ENCODE peak calls at places on chromosomes 12 and 14, in six cellular contexts. U is HFF-Myc, M is psoas muscle, J is mammary epithelial cell, O is mucosa of descending colon, Q is transverse colon. F is an unnamed sample.

GRCh38 chr14:67151082-67151666 is 38.1 kb upstream of the GARIN2 start:
- DNase-seq in U (no peak), M (no peak), O (no peak), J (no peak), Q (no peak), F (no peak)

GRCh38 chr12:97650242-97650641 is 187.6 kb downstream of the RMST start:
- DNase-seq in U (no peak), M (no peak), Q (no peak), O (no peak), J (peak), F (peak)

GRCh38 chr14:89619616-89620273 is 202.7 kb upstream of the FOXN3 start:
- DNase-seq in O (no peak), M (no peak), Q (no peak), J (no peak), U (no peak), F (no peak)

GRCh38 chr12:49791156-49791555 is 37.1 kb downstream of the NCKAP5L start:
- DNase-seq in M (no peak), J (no peak), Q (no peak), O (no peak), U (no peak), F (no peak)

GRCh38 chr14:73752297-73752992 is 38.3 kb upstream of the PNMA1 start:
- DNase-seq in O (peak), Q (peak), M (peak), U (no peak), J (peak), F (no peak)

GRCh38 chr12:49671051-49671765 is 36.0 kb downstream of the FMNL3 start:
- DNase-seq in U (no peak), M (no peak), Q (peak), J (no peak), O (peak), F (no peak)

GRCh38 chr14:69615471-69616407 is 4.3 kb downstream of the SUSD6 start:
- DNase-seq in J (peak), M (peak), Q (peak), U (peak), O (peak), F (peak)

GRCh38 chr12:119115296-119115905 is 63.3 kb upstream of the HSPB8 start:
- DNase-seq in O (peak), U (no peak), Q (peak), J (no peak), M (no peak), F (peak)

GRCh38 chr12:56593909-56594621 is 36.1 kb downstream of the BAZ2A start:
- DNase-seq in J (peak), O (peak), Q (peak), U (peak), M (peak), F (peak)

GRCh38 chr12:3158851-3159465 is 81.8 kb downstream of the TSPAN9 start:
- DNase-seq in O (no peak), M (no peak), J (no peak), Q (no peak), U (no peak), F (no peak)

GRCh38 chr14:39381366-39381765 is 50.9 kb downstream of the FBXO33 start:
- DNase-seq in J (no peak), Q (no peak), O (no peak), M (no peak), U (no peak), F (no peak)

GRCh38 chr14:75003250-75004027 is 718 bp downstream of the EIF2B2 start:
- DNase-seq in O (peak), Q (peak), U (no peak), M (no peak), J (no peak), F (no peak)

GRCh38 chr12:32098112-32098511 is 8.5 kb upstream of the BICD1 start:
- DNase-seq in Q (no peak), O (no peak), J (no peak), M (no peak), U (no peak), F (no peak)

GRCh38 chr14:77601846-77602609 is 14.4 kb downstream of the SPTLC2 start:
- DNase-seq in Q (no peak), O (no peak), J (peak), U (no peak), M (no peak), F (peak)

GRCh38 chr12:89679631-89680030 is 29.0 kb downstream of the ATP2B1 start:
- DNase-seq in M (no peak), U (no peak), Q (no peak), J (no peak), O (no peak), F (no peak)

GRCh38 chr12:64232201-64232600 is 10.1 kb upstream of the KICS2 start:
- DNase-seq in J (no peak), O (no peak), U (no peak), M (no peak), Q (no peak), F (no peak)

GRCh38 chr12:124548854-124549378 is 18.5 kb downstream of the NCOR2 start:
- DNase-seq in Q (peak), J (no peak), M (peak), O (peak), U (no peak), F (no peak)

GRCh38 chr12:88400302-88400701 is 180.0 kb downstream of the KITLG start:
- DNase-seq in Q (no peak), O (no peak), M (no peak), U (no peak), J (no peak), F (no peak)

GRCh38 chr12:94649349-94650142 is 811 bp downstream of the TMCC3 start:
- DNase-seq in O (peak), M (peak), J (peak), U (no peak), Q (peak), F (peak)

GRCh38 chr12:109178532-109178931 is 62.1 kb downstream of the ACACB start:
- DNase-seq in M (no peak), O (no peak), J (no peak), U (no peak), Q (no peak), F (no peak)

GRCh38 chr12:1814266-1814665 is 6.1 kb upstream of the LRTM2 start:
- DNase-seq in U (no peak), Q (no peak), J (no peak), M (no peak), O (no peak), F (no peak)

GRCh38 chr14:60166144-60166543 is 946 bp upstream of the DHRS7 start:
- DNase-seq in J (no peak), Q (no peak), U (no peak), O (no peak), M (no peak), F (no peak)

GRCh38 chr14:39203659-39204606 is 28.9 kb downstream of the PNN start:
- DNase-seq in Q (peak), O (peak), U (no peak), M (no peak), J (peak), F (peak)

GRCh38 chr14:41144370-41144769 is 462.3 kb upstream of the LRFN5 start:
- DNase-seq in U (no peak), O (no peak), J (no peak), M (no peak), Q (no peak), F (no peak)

GRCh38 chr14:90828642-90829487 is 12.6 kb upstream of the TTC7B start:
- DNase-seq in M (no peak), Q (peak), O (peak), J (no peak), U (no peak), F (no peak)

GRCh38 chr14:100076133-100076532 is 10.9 kb downstream of the EVL start:
- DNase-seq in J (peak), Q (no peak), U (no peak), O (no peak), M (peak), F (no peak)

GRCh38 chr14:95206534-95206933 is 49.2 kb upstream of the DICER1 start:
- DNase-seq in M (no peak), J (no peak), U (no peak), Q (no peak), O (no peak), F (no peak)

GRCh38 chr14:22886500-22887259 is 3.7 kb downstream of the REM2 start:
- DNase-seq in O (peak), Q (peak), U (no peak), M (peak), J (peak), F (peak)

GRCh38 chr12:7460375-7461259 is 16.7 kb upstream of the CD163L1 start:
- DNase-seq in J (peak), Q (peak), U (peak), M (no peak), O (peak), F (peak)

GRCh38 chr12:117538926-117539325 is 177.5 kb upstream of the NOS1 start:
- DNase-seq in U (no peak), O (no peak), M (no peak), Q (no peak), J (no peak), F (no peak)

GRCh38 chr14:79186523-79186922 is 1016.4 kb downstream of the NRXN3 start:
- DNase-seq in Q (no peak), J (no peak), O (no peak), U (no peak), M (no peak), F (no peak)

GRCh38 chr14:54529811-54530210 is 20.1 kb downstream of the CGRRF1 start:
- DNase-seq in Q (peak), J (peak), U (peak), M (no peak), O (peak), F (peak)

GRCh38 chr14:36091096-36091495 is 85.4 kb downstream of the PTCSC3 start:
- DNase-seq in M (no peak), O (peak), U (peak), Q (no peak), J (peak), F (peak)

GRCh38 chr14:36096090-36096489 is 80.4 kb downstream of the PTCSC3 start:
- DNase-seq in U (no peak), Q (no peak), M (no peak), J (peak), O (no peak), F (peak)

GRCh38 chr14:36097356-36097755 is 79.2 kb downstream of the PTCSC3 start:
- DNase-seq in J (peak), O (no peak), M (no peak), U (no peak), Q (no peak), F (peak)

GRCh38 chr14:36099619-36100018 is 76.9 kb downstream of the PTCSC3 start:
- DNase-seq in J (no peak), U (no peak), O (no peak), Q (no peak), M (no peak), F (no peak)

GRCh38 chr14:36094963-36095362 is 81.6 kb downstream of the PTCSC3 start:
- DNase-seq in M (no peak), O (no peak), U (no peak), J (no peak), Q (no peak), F (no peak)
- H3K4me3 ChIP-seq in M (no peak), O (no peak), U (no peak), J (no peak), Q (no peak), F (no peak)

GRCh38 chr12:132522586-132523380 is 32.8 kb downstream of the FBRSL1 start:
- DNase-seq in M (no peak), J (no peak), O (no peak), Q (no peak), U (no peak), F (no peak)
- TF ChIP-seq CTCF in M (no peak), J (no peak), O (no peak), Q (no peak), U (no peak), F (no peak)

GRCh38 chr12:113462880-113463745 is 8.6 kb downstream of the LHX5 start:
- DNase-seq in U (no peak), O (no peak), M (no peak), J (no peak), Q (no peak), F (no peak)
- H3K4me3 ChIP-seq in U (no peak), O (no peak), M (peak), J (no peak), Q (no peak), F (no peak)

DNA sequence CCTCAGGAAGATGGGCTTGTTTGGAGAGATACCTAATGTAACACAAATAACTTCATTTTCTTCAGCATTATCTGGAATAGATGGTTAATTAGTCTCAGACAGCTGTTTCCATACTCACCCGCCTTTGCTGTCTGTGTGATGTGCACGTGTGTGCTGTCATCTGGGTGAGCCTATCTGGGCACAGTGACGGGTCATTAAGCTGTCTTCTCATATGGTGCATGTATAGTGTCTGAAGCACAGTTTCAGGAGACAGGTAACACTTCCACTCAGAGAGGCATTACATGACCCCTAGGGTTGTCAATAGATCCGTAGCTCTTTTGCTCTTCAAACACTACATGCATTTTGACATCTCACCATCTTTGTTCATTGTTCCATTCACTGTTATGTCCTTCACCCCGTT is 493.3 kb downstream of the APAF1 start:
- DNase-seq in O (no peak), J (no peak), Q (no peak), U (no peak), M (no peak), F (no peak)
- TF ChIP-seq CTCF in O (no peak), J (no peak), Q (no peak), U (no peak), M (no peak), F (no peak)